ENCODE peak calls at places on chromosome 14, in eight cellular contexts. One of them, this sample, is unnamed.

GRCh38 chr14:61167642-61168041 is 113.5 kb downstream of the TMEM30B start:
- DNase-seq in pancreas: no peak
- DNase-seq in cardiac fibroblast: no peak
- DNase-seq in IMR-90: no peak
- DNase-seq in left ventricle myocardium inferior: no peak
- DNase-seq in brain microvascular endothelial cell: no peak
- DNase-seq in spleen: no peak
- DNase-seq in AG09309: no peak
- DNase-seq in this sample: no peak

GRCh38 chr14:22556990-22557623 is 31.9 kb downstream of the DAD1 start:
- DNase-seq in pancreas: peak
- DNase-seq in cardiac fibroblast: peak
- DNase-seq in IMR-90: peak
- DNase-seq in left ventricle myocardium inferior: peak
- DNase-seq in brain microvascular endothelial cell: peak
- DNase-seq in spleen: peak
- DNase-seq in AG09309: no peak
- DNase-seq in this sample: no peak

GRCh38 chr14:30681752-30682355 is 59.7 kb downstream of the SCFD1 start:
- DNase-seq in pancreas: no peak
- DNase-seq in cardiac fibroblast: peak
- DNase-seq in IMR-90: peak
- DNase-seq in left ventricle myocardium inferior: no peak
- DNase-seq in brain microvascular endothelial cell: peak
- DNase-seq in spleen: no peak
- DNase-seq in AG09309: no peak
- DNase-seq in this sample: no peak

GRCh38 chr14:64763801-64764511 is 59.7 kb downstream of the PLEKHG3 start:
- DNase-seq in pancreas: no peak
- DNase-seq in cardiac fibroblast: peak
- DNase-seq in IMR-90: peak
- DNase-seq in left ventricle myocardium inferior: no peak
- DNase-seq in brain microvascular endothelial cell: peak
- DNase-seq in spleen: peak
- DNase-seq in AG09309: peak
- DNase-seq in this sample: peak

GRCh38 chr14:100762089-100762515 is 35.4 kb downstream of the DLK1 start:
- DNase-seq in pancreas: no peak
- DNase-seq in cardiac fibroblast: peak
- DNase-seq in IMR-90: peak
- DNase-seq in left ventricle myocardium inferior: no peak
- DNase-seq in brain microvascular endothelial cell: peak
- DNase-seq in spleen: no peak
- DNase-seq in AG09309: peak
- DNase-seq in this sample: no peak

GRCh38 chr14:23863836-23864235 is 89.7 kb upstream of the DHRS4 start:
- DNase-seq in pancreas: no peak
- DNase-seq in cardiac fibroblast: no peak
- DNase-seq in IMR-90: no peak
- DNase-seq in left ventricle myocardium inferior: no peak
- DNase-seq in brain microvascular endothelial cell: no peak
- DNase-seq in spleen: no peak
- DNase-seq in AG09309: no peak
- DNase-seq in this sample: no peak

GRCh38 chr14:30193791-30194407 is 266.3 kb upstream of the PRKD1 start:
- DNase-seq in pancreas: no peak
- DNase-seq in cardiac fibroblast: peak
- DNase-seq in IMR-90: peak
- DNase-seq in left ventricle myocardium inferior: no peak
- DNase-seq in brain microvascular endothelial cell: peak
- DNase-seq in spleen: no peak
- DNase-seq in AG09309: peak
- DNase-seq in this sample: peak

GRCh38 chr14:71966528-71966927 is 34.3 kb downstream of the RGS6 start:
- DNase-seq in pancreas: no peak
- DNase-seq in cardiac fibroblast: no peak
- DNase-seq in IMR-90: no peak
- DNase-seq in left ventricle myocardium inferior: no peak
- DNase-seq in brain microvascular endothelial cell: no peak
- DNase-seq in spleen: no peak
- DNase-seq in AG09309: no peak
- DNase-seq in this sample: no peak

GRCh38 chr14:32189806-32190205 is 12.0 kb upstream of the RNU6-7 start:
- DNase-seq in pancreas: no peak
- DNase-seq in cardiac fibroblast: no peak
- DNase-seq in IMR-90: no peak
- DNase-seq in left ventricle myocardium inferior: no peak
- DNase-seq in brain microvascular endothelial cell: no peak
- DNase-seq in spleen: no peak
- DNase-seq in AG09309: no peak
- DNase-seq in this sample: no peak

GRCh38 chr14:26173581-26173980 is 424.3 kb downstream of the NOVA1 start:
- DNase-seq in pancreas: no peak
- DNase-seq in cardiac fibroblast: no peak
- DNase-seq in IMR-90: no peak
- DNase-seq in left ventricle myocardium inferior: no peak
- DNase-seq in brain microvascular endothelial cell: no peak
- DNase-seq in spleen: no peak
- DNase-seq in AG09309: no peak
- DNase-seq in this sample: no peak

GRCh38 chr14:73143003-73143402 is 6.7 kb downstream of the PSEN1 start:
- DNase-seq in pancreas: no peak
- DNase-seq in cardiac fibroblast: no peak
- DNase-seq in IMR-90: no peak
- DNase-seq in left ventricle myocardium inferior: no peak
- DNase-seq in brain microvascular endothelial cell: no peak
- DNase-seq in spleen: no peak
- DNase-seq in AG09309: no peak
- DNase-seq in this sample: no peak

GRCh38 chr14:69055973-69056372 is 76.9 kb upstream of the ACTN1 start:
- DNase-seq in pancreas: no peak
- DNase-seq in cardiac fibroblast: no peak
- DNase-seq in IMR-90: no peak
- DNase-seq in left ventricle myocardium inferior: no peak
- DNase-seq in brain microvascular endothelial cell: no peak
- DNase-seq in spleen: no peak
- DNase-seq in AG09309: no peak
- DNase-seq in this sample: no peak

GRCh38 chr14:103232338-103232808 is 101.7 kb upstream of the EIF5 start:
- DNase-seq in pancreas: no peak
- DNase-seq in cardiac fibroblast: no peak
- DNase-seq in IMR-90: no peak
- DNase-seq in left ventricle myocardium inferior: no peak
- DNase-seq in brain microvascular endothelial cell: no peak
- DNase-seq in spleen: no peak
- DNase-seq in AG09309: no peak
- DNase-seq in this sample: no peak

GRCh38 chr14:100857196-100857922 is 31.4 kb downstream of the MEG3 start:
- DNase-seq in pancreas: no peak
- DNase-seq in cardiac fibroblast: no peak
- DNase-seq in IMR-90: no peak
- DNase-seq in left ventricle myocardium inferior: peak
- DNase-seq in brain microvascular endothelial cell: no peak
- DNase-seq in spleen: peak
- DNase-seq in AG09309: no peak
- DNase-seq in this sample: no peak

GRCh38 chr14:104732355-104732804 is 8.4 kb downstream of the ADSS1 start:
- DNase-seq in pancreas: no peak
- DNase-seq in cardiac fibroblast: no peak
- DNase-seq in IMR-90: no peak
- DNase-seq in left ventricle myocardium inferior: peak
- DNase-seq in brain microvascular endothelial cell: no peak
- DNase-seq in spleen: no peak
- DNase-seq in AG09309: no peak
- DNase-seq in this sample: no peak

GRCh38 chr14:104731925-104732294 is 7.9 kb downstream of the ADSS1 start:
- DNase-seq in pancreas: no peak
- DNase-seq in cardiac fibroblast: no peak
- DNase-seq in IMR-90: no peak
- DNase-seq in left ventricle myocardium inferior: no peak
- DNase-seq in brain microvascular endothelial cell: no peak
- DNase-seq in spleen: no peak
- DNase-seq in AG09309: no peak
- DNase-seq in this sample: no peak

GRCh38 chr14:104729835-104730181 is 5.8 kb downstream of the ADSS1 start:
- DNase-seq in pancreas: no peak
- DNase-seq in cardiac fibroblast: no peak
- DNase-seq in IMR-90: no peak
- DNase-seq in left ventricle myocardium inferior: no peak
- DNase-seq in brain microvascular endothelial cell: no peak
- DNase-seq in spleen: no peak
- DNase-seq in AG09309: no peak
- DNase-seq in this sample: no peak

GRCh38 chr14:104730504-104730903 is 6.5 kb downstream of the ADSS1 start:
- DNase-seq in pancreas: no peak
- DNase-seq in cardiac fibroblast: no peak
- DNase-seq in IMR-90: no peak
- DNase-seq in left ventricle myocardium inferior: no peak
- DNase-seq in brain microvascular endothelial cell: no peak
- DNase-seq in spleen: no peak
- DNase-seq in AG09309: no peak
- DNase-seq in this sample: no peak

GRCh38 chr14:104731249-104731924 is 7.4 kb downstream of the ADSS1 start:
- DNase-seq in pancreas: no peak
- DNase-seq in cardiac fibroblast: no peak
- DNase-seq in IMR-90: no peak
- DNase-seq in left ventricle myocardium inferior: no peak
- DNase-seq in brain microvascular endothelial cell: no peak
- DNase-seq in spleen: no peak
- DNase-seq in AG09309: no peak
- DNase-seq in this sample: no peak
- TF ChIP-seq CTCF in pancreas: no peak
- TF ChIP-seq CTCF in cardiac fibroblast: peak
- TF ChIP-seq CTCF in IMR-90: peak
- TF ChIP-seq CTCF in left ventricle myocardium inferior: peak
- TF ChIP-seq CTCF in brain microvascular endothelial cell: peak
- TF ChIP-seq CTCF in spleen: peak
- TF ChIP-seq CTCF in AG09309: peak
- TF ChIP-seq CTCF in this sample: peak

DNA sequence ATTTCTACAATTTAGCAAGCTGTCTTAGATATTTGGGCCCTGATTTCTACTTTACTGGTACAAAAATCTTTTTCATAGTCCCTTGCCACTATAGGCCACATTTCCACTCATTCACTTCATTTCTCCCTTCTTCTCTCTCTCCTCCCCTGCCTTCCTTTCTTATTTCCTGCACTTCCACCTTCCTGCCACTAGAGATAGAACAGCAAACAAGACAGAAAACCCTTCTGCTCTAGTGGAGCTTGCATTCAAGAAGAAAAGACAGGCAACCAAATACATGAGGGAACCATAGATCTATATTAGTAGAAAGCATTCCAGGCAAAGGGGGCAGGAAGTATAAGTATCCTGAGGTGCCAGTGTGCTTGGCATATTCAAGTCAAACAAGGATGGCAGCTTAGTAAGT is 623.5 kb downstream of the FLRT2 start:
- DNase-seq in pancreas: no peak
- DNase-seq in cardiac fibroblast: no peak
- DNase-seq in IMR-90: no peak
- DNase-seq in left ventricle myocardium inferior: no peak
- DNase-seq in brain microvascular endothelial cell: no peak
- DNase-seq in spleen: no peak
- DNase-seq in AG09309: no peak
- DNase-seq in this sample: no peak
- TF ChIP-seq CTCF in pancreas: no peak
- TF ChIP-seq CTCF in cardiac fibroblast: no peak
- TF ChIP-seq CTCF in IMR-90: no peak
- TF ChIP-seq CTCF in left ventricle myocardium inferior: no peak
- TF ChIP-seq CTCF in brain microvascular endothelial cell: peak
- TF ChIP-seq CTCF in spleen: no peak
- TF ChIP-seq CTCF in AG09309: no peak
- TF ChIP-seq CTCF in this sample: no peak

DNA sequence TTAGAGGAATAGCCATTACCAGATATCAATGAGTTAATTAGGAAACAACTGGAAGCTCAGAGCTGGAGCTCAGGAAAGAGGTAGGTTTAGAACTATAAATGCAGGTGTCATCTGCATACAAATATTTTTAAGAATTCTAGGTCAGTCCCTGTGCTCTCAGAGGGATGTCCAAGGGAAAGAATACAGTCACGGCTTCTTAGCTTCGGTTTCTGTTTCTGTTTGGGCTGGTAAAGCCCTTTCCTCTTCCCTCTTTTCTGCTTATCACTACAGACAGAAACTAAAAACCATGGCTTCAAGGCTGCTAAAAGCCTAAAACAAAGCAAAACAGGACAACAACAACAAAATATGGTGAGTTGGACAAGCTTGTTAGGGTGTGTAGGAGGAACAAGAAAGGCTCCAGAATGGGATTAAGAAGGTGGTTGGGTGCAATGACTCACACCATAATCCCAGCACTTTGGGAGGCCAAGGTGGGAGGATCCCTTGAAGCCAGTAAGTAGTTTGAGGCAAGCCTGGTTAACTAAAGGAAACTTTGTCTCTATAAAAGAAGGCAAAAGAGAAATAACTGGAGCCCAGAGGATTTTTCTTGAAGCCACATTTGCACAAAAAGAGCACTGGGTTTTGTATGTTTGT is 113.0 kb downstream of the SEC23A start:
- DNase-seq in pancreas: no peak
- DNase-seq in cardiac fibroblast: peak
- DNase-seq in IMR-90: no peak
- DNase-seq in left ventricle myocardium inferior: no peak
- DNase-seq in brain microvascular endothelial cell: no peak
- DNase-seq in spleen: no peak
- DNase-seq in AG09309: no peak
- DNase-seq in this sample: no peak
- TF ChIP-seq CTCF in pancreas: no peak
- TF ChIP-seq CTCF in cardiac fibroblast: no peak
- TF ChIP-seq CTCF in IMR-90: no peak
- TF ChIP-seq CTCF in left ventricle myocardium inferior: no peak
- TF ChIP-seq CTCF in brain microvascular endothelial cell: no peak
- TF ChIP-seq CTCF in spleen: no peak
- TF ChIP-seq CTCF in AG09309: no peak
- TF ChIP-seq CTCF in this sample: no peak

GRCh38 chr14:106277503-106277902 is 751.1 kb downstream of the TMEM121 start:
- DNase-seq in pancreas: no peak
- DNase-seq in cardiac fibroblast: no peak
- DNase-seq in IMR-90: no peak
- DNase-seq in left ventricle myocardium inferior: no peak
- DNase-seq in brain microvascular endothelial cell: no peak
- DNase-seq in spleen: no peak
- DNase-seq in AG09309: no peak
- DNase-seq in this sample: no peak
- TF ChIP-seq CTCF in pancreas: peak
- TF ChIP-seq CTCF in cardiac fibroblast: no peak
- TF ChIP-seq CTCF in IMR-90: no peak
- TF ChIP-seq CTCF in left ventricle myocardium inferior: peak
- TF ChIP-seq CTCF in brain microvascular endothelial cell: peak
- TF ChIP-seq CTCF in spleen: peak
- TF ChIP-seq CTCF in AG09309: no peak
- TF ChIP-seq CTCF in this sample: no peak

This sample was measured in AG04449.